ENCODE peak calls at places on chromosomes 4 and X, in six cellular contexts. V, L, D, S, B and P are unnamed samples.

GRCh38 chr4:91113130-91113706 is 986.0 kb downstream of the CCSER1 start:
- DNase-seq in L (peak), B (no peak), V (peak), S (no peak), D (no peak), P (peak)

GRCh38 chrX:94908648-94909047 is 1234.6 kb downstream of the FAM133A start:
- DNase-seq in L (no peak), S (no peak), D (no peak), B (no peak), V (no peak), P (no peak)

GRCh38 chr4:74117024-74117534 is 18.1 kb upstream of the CXCL2 start:
- DNase-seq in D (peak), S (peak), L (no peak), V (peak), B (no peak), P (no peak)

GRCh38 chrX:123860983-123861382 is 1.1 kb downstream of the XIAP start:
- DNase-seq in V (no peak), S (no peak), D (no peak), B (no peak), L (no peak), P (no peak)

GRCh38 chr4:154120277-154120676 is 331.4 kb upstream of the SFRP2 start:
- DNase-seq in V (no peak), D (no peak), S (no peak), L (no peak), B (no peak), P (no peak)

GRCh38 chr4:177455591-177455990 is 13.4 kb upstream of the AGA start:
- DNase-seq in S (no peak), V (no peak), D (no peak), B (no peak), L (no peak), P (no peak)

GRCh38 chrX:135489542-135489941 is 30.9 kb upstream of the INTS6L start:
- DNase-seq in L (no peak), D (no peak), B (no peak), V (no peak), S (no peak), P (no peak)

GRCh38 chr4:39025552-39026085 is 6.6 kb downstream of the TMEM156 start:
- DNase-seq in B (no peak), S (no peak), L (no peak), V (peak), D (no peak), P (no peak)

GRCh38 chr4:47836655-47837581 is 949 bp downstream of the CORIN start:
- DNase-seq in V (peak), B (peak), L (peak), S (peak), D (peak), P (peak)

GRCh38 chr4:87093443-87094123 is 126.8 kb downstream of the KLHL8 start:
- DNase-seq in L (peak), D (no peak), B (peak), V (peak), S (no peak), P (no peak)

GRCh38 chr4:185524888-185525863 is 10.1 kb downstream of the PDLIM3 start:
- DNase-seq in V (no peak), D (no peak), S (no peak), B (no peak), L (no peak), P (no peak)

GRCh38 chr4:91567594-91567993 is 736.2 kb upstream of the GRID2 start:
- DNase-seq in D (no peak), V (no peak), S (no peak), B (no peak), L (no peak), P (no peak)

GRCh38 chr4:109701566-109702399 is 1.5 kb downstream of the CASP6 start:
- DNase-seq in S (no peak), L (peak), D (no peak), V (no peak), B (no peak), P (peak)

GRCh38 chr4:85762204-85762884 is 287.4 kb downstream of the ARHGAP24 start:
- DNase-seq in V (no peak), B (no peak), D (no peak), L (no peak), S (peak), P (no peak)

GRCh38 chrX:12080265-12080664 is 58.0 kb upstream of the FRMPD4 start:
- DNase-seq in S (no peak), V (peak), B (no peak), L (peak), D (no peak), P (peak)

GRCh38 chrX:102546818-102547493 is 30.4 kb upstream of the TMSB15A start:
- DNase-seq in L (no peak), S (no peak), D (no peak), V (no peak), B (no peak), P (no peak)

GRCh38 chrX:96700625-96701024 is 16.0 kb downstream of the DIAPH2 start:
- DNase-seq in D (no peak), V (no peak), S (no peak), L (no peak), B (no peak), P (no peak)

GRCh38 chrX:55167124-55167523 is 53.0 kb upstream of the PAGE5 start:
- DNase-seq in L (no peak), B (no peak), S (no peak), D (no peak), V (no peak), P (no peak)

GRCh38 chr4:1192493-1193205 is 20.3 kb upstream of the SPON2 start:
- DNase-seq in B (no peak), L (no peak), V (peak), S (peak), D (peak), P (no peak)

GRCh38 chr4:87589531-87589930 is 18.8 kb upstream of the DSPP start:
- DNase-seq in L (no peak), S (no peak), B (no peak), D (no peak), V (peak), P (no peak)

GRCh38 chr4:153222790-153223417 is 18.7 kb downstream of the TRIM2 start:
- DNase-seq in L (no peak), B (no peak), D (peak), S (peak), V (no peak), P (no peak)

GRCh38 chr4:74223801-74224200 is 65.9 kb downstream of the MTHFD2L start:
- DNase-seq in D (no peak), V (no peak), S (no peak), B (no peak), L (no peak), P (no peak)

GRCh38 chr4:1321486-1321885 is 25.5 kb upstream of the UVSSA start:
- DNase-seq in D (no peak), L (no peak), B (no peak), V (no peak), S (no peak), P (no peak)

GRCh38 chr4:24091632-24092240 is 201.9 kb upstream of the PPARGC1A start:
- DNase-seq in B (no peak), S (no peak), V (no peak), L (no peak), D (no peak), P (no peak)

GRCh38 chr4:157004279-157005161 is 32.9 kb upstream of the PDGFC start:
- DNase-seq in L (no peak), V (no peak), B (no peak), D (no peak), S (no peak), P (no peak)

DNA sequence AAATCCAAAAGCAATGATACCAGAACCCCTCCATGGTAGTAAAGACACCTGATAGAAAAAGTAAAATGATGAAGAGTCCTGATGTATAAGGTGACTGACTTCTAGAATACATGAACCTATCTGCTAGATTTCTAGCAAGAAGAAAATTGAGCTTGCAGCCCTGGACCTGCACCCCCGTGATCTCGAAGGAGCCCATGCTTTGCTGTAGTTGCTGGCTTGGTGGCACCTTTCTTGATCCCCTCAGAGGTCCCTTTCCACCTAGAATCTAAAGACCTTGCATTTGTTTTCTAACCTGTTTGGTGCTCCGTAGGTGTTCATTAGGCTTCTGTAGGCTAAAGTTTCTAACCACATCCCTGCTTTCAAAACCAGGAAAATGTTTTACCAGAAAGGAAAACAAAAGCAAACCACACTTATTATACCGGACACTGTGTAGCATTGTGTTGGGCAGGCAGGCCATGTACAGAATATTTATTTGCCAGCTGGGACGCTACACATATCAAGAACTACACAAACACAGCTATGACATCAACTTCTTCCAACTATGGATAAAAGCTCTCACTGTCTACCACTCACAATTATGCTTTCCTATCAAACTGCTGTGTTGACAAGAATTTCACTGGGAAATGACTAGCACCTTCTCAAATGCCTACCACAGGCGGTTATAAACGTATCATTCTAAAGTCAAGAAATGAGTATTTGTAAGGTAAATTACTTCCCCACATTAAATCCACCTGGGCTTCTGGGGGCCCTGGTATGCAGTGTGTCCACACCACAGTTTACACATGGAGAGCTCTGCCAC is 316.2 kb downstream of the UNC5C start:
- DNase-seq in B (no peak), V (no peak), L (no peak), D (no peak), S (no peak), P (no peak)
- H3K27ac ChIP-seq in B (no peak), V (no peak), L (no peak), D (no peak), S (no peak), P (no peak)

DNA sequence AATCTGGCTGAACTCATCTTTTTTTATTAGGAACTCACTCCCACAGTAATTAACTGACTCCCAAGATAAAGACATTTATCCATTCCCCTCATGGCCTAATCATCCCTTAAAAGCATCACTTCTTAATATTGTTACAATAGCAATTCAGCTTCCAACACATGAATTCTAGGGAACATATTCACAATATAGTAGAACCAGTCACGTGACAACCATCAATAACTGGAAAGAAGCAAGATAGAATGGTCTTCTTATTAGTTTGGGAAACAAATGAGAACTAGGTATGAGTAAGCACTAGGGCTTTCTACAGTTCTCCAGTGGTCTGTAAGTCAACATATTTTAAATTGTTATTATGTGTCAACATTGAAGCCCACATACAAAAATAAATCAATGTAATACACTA is 170.1 kb downstream of the KLHL4 start:
- DNase-seq in B (no peak), V (no peak), D (no peak), L (no peak), S (no peak), P (no peak)
- H3K27ac ChIP-seq in B (no peak), V (no peak), D (no peak), L (no peak), S (no peak), P (no peak)

GRCh38 chr4:65661469-65661868 is 8.8 kb downstream of the EPHA5 start:
- DNase-seq in B (no peak), V (peak), S (no peak), L (no peak), D (no peak), P (no peak)
- H3K27ac ChIP-seq in B (no peak), V (no peak), S (no peak), L (no peak), D (no peak), P (no peak)

GRCh38 chr4:102817613-102818268 is 9.6 kb downstream of the UBE2D3 start:
- DNase-seq in V (no peak), S (no peak), D (no peak), B (no peak), L (no peak), P (no peak)

GRCh38 chr4:102815981-102816380 is 11.4 kb downstream of the UBE2D3 start:
- DNase-seq in D (no peak), V (peak), L (no peak), S (no peak), B (no peak), P (no peak)

GRCh38 chr4:102819588-102820365 is 7.6 kb downstream of the UBE2D3 start:
- DNase-seq in V (no peak), B (no peak), S (no peak), L (no peak), D (no peak), P (no peak)

GRCh38 chr4:102817021-102817605 is 10.2 kb downstream of the UBE2D3 start:
- DNase-seq in S (no peak), L (no peak), D (no peak), V (no peak), B (no peak), P (no peak)
- H3K27ac ChIP-seq in S (no peak), L (no peak), D (no peak), V (no peak), B (no peak), P (no peak)

GRCh38 chr4:174871407-174871806 is 42.4 kb upstream of the GLRA3 start:
- DNase-seq in L (no peak), D (no peak), S (no peak), B (no peak), V (no peak), P (no peak)

GRCh38 chr4:174880001-174880400 is 38.2 kb upstream of the ADAM29 start:
- DNase-seq in S (no peak), D (no peak), B (no peak), V (no peak), L (no peak), P (no peak)

GRCh38 chr4:174873931-174874330 is 44.2 kb upstream of the ADAM29 start:
- DNase-seq in B (no peak), S (no peak), L (peak), V (peak), D (no peak), P (peak)

GRCh38 chr4:174870311-174870710 is 41.3 kb upstream of the GLRA3 start:
- DNase-seq in V (no peak), D (no peak), B (no peak), L (no peak), S (no peak), P (no peak)

GRCh38 chr4:174874898-174875297 is 43.3 kb upstream of the ADAM29 start:
- DNase-seq in S (no peak), L (no peak), B (no peak), V (no peak), D (no peak), P (no peak)
- H3K27ac ChIP-seq in S (no peak), L (no peak), B (no peak), V (no peak), D (no peak), P (no peak)